ENCODE peak calls at places on chromosome 2, in nine cellular contexts. Z is Peyer's patch, F is adipocyte, P is GM12865, V is NCI-H1436, G is T-helper 1 cell, L is COR-L47, J is fibroblast of the conjunctiva, X is putamen. A is an unnamed sample.
A peak's percentile ranks its signal among the peaks of the same experiment; 100 is the strongest.

GRCh38 chr2:176269319-176270099 is at the start of gene MTX2:
- DNase-seq in Z (peak; percentile 58), F (peak; percentile 88), P (peak; percentile 86), V (peak; percentile 66), G (peak; percentile 49), L (peak; percentile 90), J (peak; percentile 17), X (peak; percentile 73), A (peak; percentile 82)

GRCh38 chr2:156349605-156350004 is 17.1 kb upstream of the NR4A2 start:
- DNase-seq in Z (no peak), F (no peak), P (no peak), V (no peak), G (no peak), L (no peak), J (no peak), X (no peak), A (no peak)

GRCh38 chr2:42053791-42054656 is 6.2 kb downstream of the PKDCC start:
- DNase-seq in Z (no peak), F (no peak), P (no peak), V (no peak), G (no peak), L (no peak), J (no peak), X (no peak), A (no peak)

GRCh38 chr2:230879271-230879882 is 14.6 kb downstream of the ITM2C start:
- DNase-seq in Z (no peak), F (no peak), P (no peak), V (no peak), G (no peak), L (no peak), J (no peak), X (no peak), A (peak; percentile 30)

GRCh38 chr2:166433457-166433856 is 57.7 kb upstream of the SCN9A start:
- DNase-seq in Z (no peak), F (no peak), P (no peak), V (no peak), G (no peak), L (no peak), J (no peak), X (no peak), A (no peak)

GRCh38 chr2:167816897-167817296 is 430.5 kb downstream of the STK39 start:
- DNase-seq in Z (no peak), F (no peak), P (no peak), V (no peak), G (no peak), L (no peak), J (no peak), X (no peak), A (no peak)

GRCh38 chr2:60551241-60552095 is 2.0 kb downstream of the BCL11A start:
- DNase-seq in Z (peak; percentile 59), F (peak; percentile 75), P (peak; percentile 33), V (no peak), G (no peak), L (peak; percentile 42), J (no peak), X (no peak), A (no peak)

GRCh38 chr2:20438334-20439192 is 8.3 kb upstream of the RHOB start:
- DNase-seq in Z (no peak), F (peak; percentile 92), P (no peak), V (peak; percentile 20), G (no peak), L (no peak), J (peak; percentile 90), X (no peak), A (no peak)

GRCh38 chr2:45886229-45886663 is 234.8 kb downstream of the PRKCE start:
- DNase-seq in Z (no peak), F (no peak), P (no peak), V (no peak), G (no peak), L (no peak), J (no peak), X (no peak), A (no peak)

GRCh38 chr2:189115126-189115525 is 64.4 kb downstream of the COL5A2 start:
- DNase-seq in Z (no peak), F (peak; percentile 51), P (no peak), V (no peak), G (no peak), L (peak; percentile 4), J (no peak), X (no peak), A (no peak)

GRCh38 chr2:135182190-135182589 is 130.1 kb downstream of the RAB3GAP1 start:
- DNase-seq in Z (no peak), F (no peak), P (no peak), V (no peak), G (no peak), L (no peak), J (no peak), X (no peak), A (no peak)

GRCh38 chr2:238473523-238473922 is 46.8 kb downstream of the ASB1 start:
- DNase-seq in Z (no peak), F (no peak), P (no peak), V (no peak), G (no peak), L (no peak), J (no peak), X (no peak), A (no peak)

A was measured in activated naive CD4-positive, alpha-beta T cell treated with anti-CD3 and anti-CD28 coated beads, Interleukin-2, amount 50 U/mL, for 72 hours.